ENCODE peak calls at places on chromosomes 7 and 10, in six cellular contexts. U is uterus, Y is aorta, F is Peyer's patch, J is tibial artery, S is mesendoderm. L is an unnamed sample.

GRCh38 chr7:156282816-156283215 is 357.8 kb upstream of the RNF32 start:
- DNase-seq in U (no peak), J (no peak), F (no peak), Y (no peak), S (no peak), L (no peak)

GRCh38 chr10:12534824-12535223 is 185.5 kb downstream of the CAMK1D start:
- DNase-seq in S (peak; percentile 70), F (no peak), U (no peak), J (no peak), Y (no peak), L (no peak)

GRCh38 chr10:3563298-3563697 is 221.7 kb downstream of the KLF6 start:
- DNase-seq in J (no peak), S (no peak), F (no peak), Y (no peak), U (no peak), L (no peak)

GRCh38 chr7:29748286-29749099 is 57.8 kb upstream of the WIPF3 start:
- DNase-seq in Y (no peak), U (no peak), J (no peak), F (no peak), S (peak; percentile 49), L (no peak)

GRCh38 chr10:6072215-6072941 is 10.2 kb upstream of the IL2RA start:
- DNase-seq in F (peak; percentile 60), S (no peak), Y (no peak), J (no peak), U (no peak), L (no peak)

GRCh38 chr7:1460757-1461639 is 1.7 kb upstream of the MICALL2 start:
- DNase-seq in J (peak; percentile 63), Y (peak; percentile 88), S (peak; percentile 50), F (peak; percentile 85), U (peak; percentile 62), L (peak; percentile 47)

GRCh38 chr7:25834050-25834449 is 317.9 kb upstream of the NFE2L3 start:
- DNase-seq in U (no peak), Y (no peak), F (no peak), S (no peak), J (no peak), L (no peak)

GRCh38 chr7:150327308-150327707 is 4.0 kb upstream of the ACTR3C start:
- DNase-seq in F (no peak), U (no peak), S (no peak), Y (no peak), J (no peak), L (no peak)

GRCh38 chr7:111528331-111528730 is 34.0 kb downstream of the IMMP2L start:
- DNase-seq in S (no peak), F (no peak), Y (no peak), U (no peak), J (no peak), L (no peak)

GRCh38 chr7:117010375-117011133 is 57.3 kb downstream of the ST7 start:
- DNase-seq in F (no peak), J (no peak), S (no peak), U (no peak), Y (no peak), L (no peak)

GRCh38 chr7:1103009-1103788 is 15.3 kb downstream of the GPER1 start:
- DNase-seq in J (no peak), U (no peak), S (no peak), F (no peak), Y (no peak), L (no peak)

GRCh38 chr10:72425133-72425532 is 70.4 kb upstream of the DNAJB12 start:
- DNase-seq in Y (no peak), U (no peak), J (no peak), S (no peak), F (no peak), L (no peak)

GRCh38 chr7:77648742-77649338 is 47.4 kb upstream of the RSBN1L start:
- DNase-seq in U (no peak), J (no peak), Y (no peak), S (no peak), F (no peak), L (no peak)

GRCh38 chr10:70684374-70684773 is 12.1 kb downstream of the ADAMTS14 start:
- DNase-seq in S (no peak), U (no peak), J (no peak), F (no peak), Y (no peak), L (no peak)

GRCh38 chr10:96124230-96125141 is 5.6 kb upstream of the ZNF518A start:
- DNase-seq in F (peak; percentile 64), J (no peak), S (peak; percentile 88), Y (no peak), U (no peak), L (peak; percentile 50)

GRCh38 chr7:158259671-158260423 is 327.8 kb downstream of the PTPRN2 start:
- DNase-seq in F (no peak), J (no peak), Y (peak; percentile 14), S (no peak), U (no peak), L (no peak)

GRCh38 chr10:70622541-70622940 is 20.0 kb upstream of the PRF1 start:
- DNase-seq in S (no peak), Y (no peak), U (no peak), J (no peak), F (no peak), L (no peak)

GRCh38 chr10:57716884-57717283 is 550.8 kb downstream of the IPMK start:
- DNase-seq in Y (no peak), U (no peak), S (peak; percentile 61), J (no peak), F (no peak), L (no peak)

GRCh38 chr10:102904337-102904736 is 13.8 kb upstream of the CNNM2 start:
- DNase-seq in S (no peak), U (no peak), F (no peak), J (no peak), Y (no peak), L (no peak)

GRCh38 chr7:90191648-90192047 is 19.9 kb upstream of the STEAP2 start:
- DNase-seq in J (no peak), Y (no peak), S (no peak), U (no peak), F (no peak), L (no peak)

GRCh38 chr10:12394236-12395033 is 45.1 kb downstream of the CAMK1D start:
- DNase-seq in S (peak; percentile 31), Y (peak; percentile 64), J (no peak), U (no peak), F (no peak), L (no peak)

DNA sequence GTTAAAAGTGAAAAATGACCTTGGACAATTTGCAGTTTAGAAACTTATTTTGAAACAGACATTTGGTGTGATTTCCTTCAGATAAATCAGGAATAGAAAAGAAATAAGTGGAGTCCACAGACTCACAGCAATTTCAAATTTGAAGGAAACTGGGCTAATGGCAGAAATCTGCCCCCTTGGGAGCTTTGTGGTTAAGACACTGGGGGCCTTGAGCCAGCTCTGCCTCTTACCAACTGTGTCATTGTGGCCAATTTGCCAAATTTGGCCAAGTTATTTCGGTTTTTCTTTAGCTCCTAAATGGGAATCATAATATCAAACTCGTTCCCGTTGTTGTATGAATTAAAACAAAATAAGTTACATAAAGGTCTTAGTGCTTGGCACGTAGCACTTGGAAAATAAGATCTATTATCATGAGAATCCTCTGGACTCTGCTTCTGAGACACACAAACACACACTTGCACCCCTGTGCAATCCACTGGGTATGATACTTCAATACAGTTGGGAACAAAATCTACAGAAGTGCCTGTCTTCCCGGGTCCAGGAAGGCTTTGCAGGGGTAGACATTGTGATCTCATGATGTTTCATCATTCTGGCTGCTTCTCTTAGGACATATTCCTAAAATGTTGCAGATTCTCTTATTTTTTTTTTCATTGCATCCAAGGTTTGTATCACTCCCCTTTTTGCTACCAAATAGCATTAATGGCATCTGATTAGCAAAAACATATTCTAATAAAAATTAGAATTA is 4.9 kb downstream of the ARMC3 start:
- DNase-seq in F (no peak), U (no peak), Y (no peak), J (peak; percentile 37), S (no peak), L (no peak)
- H3K4me1 ChIP-seq in F (peaks cover 2% of the 10 kb centered on the region), U (no peaks in the 10 kb centered on the region), Y (peaks cover 2% of the 10 kb centered on the region), J (peaks cover 29% of the 10 kb centered on the region), S (no peaks in the 10 kb centered on the region), L (no peaks in the 10 kb centered on the region)

GRCh38 chr10:123154943-123155505 is 822 bp downstream of the BUB3 start:
- DNase-seq in Y (no peak), F (no peak), S (no peak), J (no peak), U (no peak), L (no peak)
- H3K36me3 ChIP-seq in Y (no peaks in the 10 kb centered on the region), F (no peaks in the 10 kb centered on the region), S (peaks cover 7% of the 10 kb centered on the region), J (peaks cover 24% of the 10 kb centered on the region), U (no peaks in the 10 kb centered on the region), L (peaks cover 9% of the 10 kb centered on the region)

DNA sequence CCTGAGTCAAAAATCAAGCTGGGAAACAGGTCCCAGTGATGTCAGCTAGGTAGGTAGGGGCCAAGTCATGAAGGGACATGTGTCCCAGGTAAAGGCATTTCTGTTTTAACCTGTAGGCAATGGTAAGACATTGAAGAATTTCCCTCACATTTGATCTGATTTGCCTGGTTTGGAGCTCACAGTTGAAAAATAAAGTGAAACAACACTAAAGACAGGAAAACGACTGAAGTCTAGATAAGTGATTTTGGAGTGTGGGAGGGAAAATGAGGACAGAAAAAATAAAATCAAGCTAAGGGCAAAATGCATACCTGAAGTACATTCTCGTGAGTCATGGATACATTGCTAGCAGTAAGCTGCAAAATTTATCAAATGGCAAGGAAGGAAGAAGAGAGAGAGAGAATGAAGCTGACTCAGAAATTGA is 169.9 kb downstream of the SKIDA1 start:
- DNase-seq in Y (no peak), S (peak; percentile 32), J (no peak), U (no peak), F (no peak), L (no peak)
- H3K4me1 ChIP-seq in Y (no peaks in the 10 kb centered on the region), S (no peaks in the 10 kb centered on the region), J (peaks cover 3% of the 10 kb centered on the region), U (no peaks in the 10 kb centered on the region), F (no peaks in the 10 kb centered on the region), L (no peaks in the 10 kb centered on the region)

GRCh38 chr10:11263767-11264166 is 246.1 kb downstream of the CELF2 start:
- DNase-seq in J (no peak), Y (no peak), U (no peak), S (no peak), F (no peak), L (no peak)

GRCh38 chr10:11261687-11262086 is 244.0 kb downstream of the CELF2 start:
- DNase-seq in Y (no peak), F (no peak), U (no peak), S (no peak), J (no peak), L (no peak)

GRCh38 chr10:11261143-11261542 is 243.5 kb downstream of the CELF2 start:
- DNase-seq in Y (no peak), U (no peak), F (no peak), J (no peak), S (no peak), L (no peak)

GRCh38 chr10:11263039-11263345 is 245.3 kb downstream of the CELF2 start:
- DNase-seq in F (no peak), S (no peak), U (no peak), Y (no peak), J (no peak), L (no peak)

DNA sequence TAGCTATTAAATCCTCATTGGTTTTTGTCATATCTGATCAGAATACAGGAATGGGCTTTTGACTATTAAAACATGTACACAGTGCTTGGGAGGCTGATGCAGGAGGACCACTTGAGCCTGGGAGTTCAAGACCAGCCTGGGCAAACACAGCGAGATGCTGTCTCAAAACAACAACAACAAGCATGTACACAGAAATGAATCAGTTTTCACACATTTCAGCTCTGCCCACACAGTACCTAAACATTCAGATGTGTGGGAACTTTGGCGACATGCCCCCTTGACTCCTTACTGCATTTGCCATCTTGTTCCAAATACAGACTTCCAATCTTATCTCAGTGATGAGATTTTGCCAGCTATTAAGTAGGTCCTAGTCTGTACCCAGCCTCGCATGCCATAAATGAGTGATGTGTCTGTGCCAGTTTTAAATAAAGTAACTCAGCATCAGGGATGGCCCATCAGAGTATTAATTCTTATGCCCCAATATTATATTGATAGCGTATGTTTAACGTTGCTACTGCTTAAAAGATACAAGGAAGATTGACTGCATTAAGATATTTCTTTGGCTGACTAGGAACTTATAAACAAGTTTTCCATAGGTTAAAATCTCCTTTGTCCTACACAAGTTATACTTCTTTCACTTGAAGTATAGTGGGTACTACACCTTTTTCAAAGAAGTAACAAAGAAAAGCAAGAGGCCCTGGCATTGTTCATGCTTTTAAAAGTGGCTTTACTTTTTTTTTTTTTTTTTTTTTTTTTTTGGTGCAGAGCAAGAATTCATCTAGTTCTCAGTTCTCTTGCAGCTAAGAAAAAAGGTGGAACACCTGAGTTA is 244.8 kb downstream of the CELF2 start:
- DNase-seq in Y (no peak), F (no peak), U (no peak), S (no peak), J (no peak), L (no peak)
- H3K36me3 ChIP-seq in Y (peaks cover 7% of the 10 kb centered on the region), F (no peaks in the 10 kb centered on the region), U (no peaks in the 10 kb centered on the region), S (no peaks in the 10 kb centered on the region), J (peaks cover 28% of the 10 kb centered on the region), L (peaks cover 22% of the 10 kb centered on the region)